ENCODE peak calls at places on chromosomes 3 and 15, in five cellular contexts. U is caudate nucleus, G is NCI-H1417 treated with DMSO at 0.1 percent for 48 hours, S is occipital lobe, W is dermis microvascular lymphatic vessel endothelial cell. Y is an unnamed sample.

GRCh38 chr3:108475220-108475782 is 35.1 kb downstream of the MYH15 start:
- DNase-seq in U (no peak), G (no peak), S (no peak), W (no peak), Y (no peak)

GRCh38 chr3:142987707-142988106 is 13.7 kb upstream of the U2SURP start:
- DNase-seq in U (no peak), G (no peak), S (no peak), W (no peak), Y (no peak)

GRCh38 chr3:5160926-5161858 is 26.3 kb upstream of the EDEM1 start:
- DNase-seq in U (no peak), G (no peak), S (no peak), W (no peak), Y (no peak)

GRCh38 chr3:14352002-14352627 is 50.3 kb upstream of the SLC6A6 start:
- DNase-seq in U (no peak), G (no peak), S (peak; percentile 64), W (no peak), Y (no peak)

GRCh38 chr15:69957175-69957574 is 140.5 kb downstream of the TLE3 start:
- DNase-seq in U (no peak), G (no peak), S (no peak), W (no peak), Y (no peak)

GRCh38 chr3:59935025-59935424 is 885.2 kb upstream of the CFAP20DC start:
- DNase-seq in U (no peak), G (no peak), S (no peak), W (no peak), Y (no peak)

GRCh38 chr3:188915137-188915536 is 256.6 kb upstream of the TPRG1 start:
- DNase-seq in U (no peak), G (no peak), S (no peak), W (no peak), Y (no peak)

GRCh38 chr3:126128504-126129407 is 44.8 kb upstream of the SLC41A3 start:
- DNase-seq in U (no peak), G (no peak), S (no peak), W (no peak), Y (no peak)

GRCh38 chr3:140249188-140249587 is 314.2 kb downstream of the CLSTN2 start:
- DNase-seq in U (no peak), G (no peak), S (no peak), W (no peak), Y (no peak)

GRCh38 chr15:57931570-57931969 is 133.9 kb downstream of the ALDH1A2 start:
- DNase-seq in U (no peak), G (no peak), S (no peak), W (no peak), Y (no peak)

GRCh38 chr3:184345678-184346144 is 8.3 kb downstream of the FAM131A start:
- DNase-seq in U (peak; percentile 52), G (no peak), S (peak; percentile 82), W (no peak), Y (no peak)

GRCh38 chr15:71357357-71357756 is 242.1 kb downstream of the THSD4 start:
- DNase-seq in U (no peak), G (no peak), S (no peak), W (no peak), Y (no peak)

GRCh38 chr3:143035466-143036214 is 34.3 kb downstream of the U2SURP start:
- DNase-seq in U (no peak), G (no peak), S (no peak), W (no peak), Y (no peak)

Y was measured in GF-D8.